ENCODE peak calls at places on chromosomes 7 and 10, in seven cellular contexts. I is CD8-positive, alpha-beta memory T cell; J is cardiac fibroblast; Q is cardiac muscle cell; Y is kidney epithelial cell; O is AG10803; A is SJSA1. P is an unnamed sample.

GRCh38 chr7:111147708-111148107 is 56.8 kb downstream of the LRRN3 start:
- DNase-seq in I (no peak), J (no peak), Q (no peak), Y (no peak), O (no peak), A (no peak), P (no peak)

GRCh38 chr7:107427462-107427861 is 42.4 kb upstream of the GPR22 start:
- DNase-seq in I (no peak), J (no peak), Q (no peak), Y (no peak), O (no peak), A (no peak), P (no peak)

GRCh38 chr10:110746254-110746826 is 102.2 kb downstream of the RBM20 start:
- DNase-seq in I (peak), J (peak), Q (peak), Y (no peak), O (peak), A (peak), P (no peak)

GRCh38 chr7:48680996-48681395 is 243.4 kb upstream of the CDC14C start:
- DNase-seq in I (no peak), J (no peak), Q (no peak), Y (peak), O (no peak), A (no peak), P (no peak)

GRCh38 chr10:53808677-53809076 is 992.4 kb downstream of the PCDH15 start:
- DNase-seq in I (no peak), J (no peak), Q (no peak), Y (no peak), O (no peak), A (no peak), P (no peak)

GRCh38 chr7:148727501-148728278 is 29.0 kb downstream of the CUL1 start:
- DNase-seq in I (no peak), J (no peak), Q (no peak), Y (no peak), O (no peak), A (no peak), P (no peak)

GRCh38 chr10:132885451-132886210 is 56.7 kb downstream of the CFAP46 start:
- DNase-seq in I (no peak), J (no peak), Q (no peak), Y (no peak), O (no peak), A (no peak), P (peak)

GRCh38 chr10:57964371-57964770 is 303.3 kb downstream of the IPMK start:
- DNase-seq in I (no peak), J (peak), Q (peak), Y (peak), O (peak), A (no peak), P (no peak)

GRCh38 chr7:665751-666453 is 60.6 kb upstream of the DNAAF5 start:
- DNase-seq in I (no peak), J (peak), Q (peak), Y (no peak), O (peak), A (no peak), P (no peak)

GRCh38 chr7:143367972-143368371 is 5.5 kb upstream of the FAM131B start:
- DNase-seq in I (no peak), J (peak), Q (no peak), Y (peak), O (no peak), A (no peak), P (peak)
- H3K4me3 ChIP-seq in I (no peak), J (no peak), Q (no peak), Y (no peak), O (no peak), A (no peak), P (no peak)

DNA sequence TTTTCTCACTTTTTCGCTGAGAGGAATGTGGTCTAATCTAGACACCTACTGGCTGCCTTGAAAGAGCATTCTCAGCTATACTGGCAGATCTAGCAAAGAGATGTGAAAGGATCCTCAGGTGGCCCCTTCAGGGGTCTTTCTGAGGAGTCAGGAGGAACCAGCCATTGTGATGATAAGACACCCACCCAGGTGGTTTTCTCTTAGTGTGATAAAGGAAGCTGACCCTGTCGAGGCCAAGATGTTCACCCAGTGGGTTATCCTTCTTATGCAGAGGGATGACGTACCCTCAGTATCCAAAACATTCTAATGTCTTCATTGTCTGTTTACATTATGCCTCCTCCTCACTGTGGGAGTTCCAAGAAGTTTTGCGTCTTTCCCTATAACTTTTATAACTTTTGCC is 98.3 kb upstream of the LRGUK start:
- DNase-seq in I (no peak), J (no peak), Q (no peak), Y (no peak), O (no peak), A (no peak), P (no peak)
- H3K4me3 ChIP-seq in I (no peak), J (no peak), Q (no peak), Y (no peak), O (no peak), A (no peak), P (no peak)

DNA sequence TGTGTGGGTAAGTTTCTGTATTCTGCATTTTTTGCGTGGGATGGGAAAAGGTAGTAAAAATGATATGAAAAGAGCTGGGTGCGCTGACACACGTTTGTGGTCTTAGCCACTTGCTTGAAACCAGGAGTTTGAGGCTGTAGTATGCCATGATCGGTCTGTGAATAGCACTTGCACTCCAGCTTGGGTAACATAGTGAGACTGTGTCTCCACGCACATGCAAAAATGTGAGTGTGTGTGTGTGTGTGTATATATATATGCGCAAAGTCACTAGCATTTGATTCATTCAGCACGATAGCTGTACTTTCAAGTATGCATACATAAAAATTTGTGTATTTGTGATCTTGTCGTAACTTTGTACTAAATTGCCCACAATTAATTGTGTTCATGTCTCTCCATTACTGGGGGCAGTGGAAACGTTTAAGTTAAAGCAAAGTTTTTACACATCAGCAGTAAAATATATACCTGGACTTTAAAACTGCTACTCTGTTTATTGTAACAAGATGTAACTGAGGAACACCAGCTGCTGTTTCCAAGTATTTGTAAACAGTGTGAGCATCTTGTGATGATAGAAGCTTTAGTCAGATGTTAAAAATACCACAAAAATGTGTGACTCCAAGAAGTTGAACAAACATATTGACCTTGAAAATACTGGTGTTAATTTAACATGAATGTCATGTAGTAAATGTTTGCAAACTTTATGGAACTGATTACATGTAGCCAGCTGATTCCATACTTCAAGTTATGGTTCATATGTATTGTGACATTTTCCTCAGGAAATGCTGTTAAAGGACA is 1.6 kb downstream of the ZRANB1 start:
- DNase-seq in I (no peak), J (peak), Q (peak), Y (peak), O (peak), A (peak), P (no peak)
- H3K4me3 ChIP-seq in I (no peak), J (no peak), Q (no peak), Y (no peak), O (no peak), A (no peak), P (no peak)

DNA sequence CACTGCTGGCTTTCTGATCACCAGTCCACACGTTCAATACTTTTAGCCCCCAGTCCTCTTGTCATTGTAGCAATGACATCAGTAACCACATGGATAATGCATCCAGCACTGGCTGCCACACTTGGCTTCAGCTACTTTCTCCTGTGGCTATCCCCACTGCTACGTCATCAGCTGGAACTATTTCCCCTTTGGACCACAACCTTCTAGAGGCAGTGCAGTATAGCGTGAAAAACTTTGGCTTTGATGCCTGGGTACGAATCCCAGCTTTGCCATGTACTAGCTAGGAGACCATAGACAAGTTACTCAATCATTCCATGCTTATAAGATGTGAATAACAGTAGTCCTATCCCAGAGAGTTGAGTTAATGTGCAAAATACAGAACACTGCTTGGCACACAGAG is 63.2 kb downstream of the CCDC3 start:
- DNase-seq in I (no peak), J (no peak), Q (no peak), Y (no peak), O (no peak), A (no peak), P (no peak)
- H3K4me3 ChIP-seq in I (no peak), J (no peak), Q (no peak), Y (no peak), O (no peak), A (no peak), P (no peak)

GRCh38 chr10:62636825-62637248 is 167.7 kb upstream of the ADO start:
- DNase-seq in I (no peak), J (peak), Q (peak), Y (no peak), O (no peak), A (peak), P (no peak)
- H3K4me3 ChIP-seq in I (peak), J (no peak), Q (no peak), Y (no peak), O (peak), A (peak), P (no peak)

GRCh38 chr10:124619195-124619594 is 125.0 kb downstream of the FAM53B start:
- DNase-seq in I (peak), J (no peak), Q (no peak), Y (no peak), O (no peak), A (no peak), P (no peak)
- H3K4me3 ChIP-seq in I (no peak), J (no peak), Q (no peak), Y (no peak), O (no peak), A (no peak), P (no peak)

DNA sequence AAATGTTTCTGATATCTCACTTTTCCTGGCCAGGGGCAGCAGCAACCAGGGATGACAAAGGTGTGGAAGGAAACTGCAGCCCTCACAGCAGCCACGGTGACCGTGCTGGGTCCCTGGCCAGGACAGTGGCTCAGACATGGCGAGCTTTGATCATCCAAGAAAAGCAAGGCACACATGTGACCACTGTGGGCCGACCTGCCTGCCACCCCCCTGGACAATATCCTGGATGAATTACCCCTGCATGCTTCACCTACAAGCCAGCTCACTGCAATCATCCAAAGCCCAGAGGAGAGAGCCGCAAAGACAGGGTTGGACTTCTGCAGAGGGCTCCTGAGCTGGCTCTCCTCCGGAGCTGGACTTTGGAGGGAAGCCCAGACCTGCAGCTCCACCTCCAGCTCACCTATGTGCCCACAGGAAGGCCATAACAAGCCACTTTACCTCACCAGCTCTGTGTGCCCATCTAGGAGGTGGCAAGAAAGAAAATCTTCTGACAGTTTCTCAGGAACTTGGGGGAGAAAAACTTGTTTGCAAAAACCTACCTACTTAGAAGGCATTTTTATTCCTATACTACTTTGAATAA is 2.7 kb downstream of the CHST15 start:
- DNase-seq in I (no peak), J (no peak), Q (no peak), Y (no peak), O (no peak), A (no peak), P (no peak)
- H3K4me3 ChIP-seq in I (no peak), J (no peak), Q (no peak), Y (no peak), O (no peak), A (no peak), P (no peak)

GRCh38 chr7:143117395-143117794 is 14.5 kb upstream of the PIP start:
- DNase-seq in I (no peak), J (no peak), Q (no peak), Y (no peak), O (no peak), A (no peak), P (no peak)

GRCh38 chr7:143126146-143126545 is 5.7 kb upstream of the PIP start:
- DNase-seq in I (no peak), J (peak), Q (peak), Y (no peak), O (peak), A (peak), P (no peak)

DNA sequence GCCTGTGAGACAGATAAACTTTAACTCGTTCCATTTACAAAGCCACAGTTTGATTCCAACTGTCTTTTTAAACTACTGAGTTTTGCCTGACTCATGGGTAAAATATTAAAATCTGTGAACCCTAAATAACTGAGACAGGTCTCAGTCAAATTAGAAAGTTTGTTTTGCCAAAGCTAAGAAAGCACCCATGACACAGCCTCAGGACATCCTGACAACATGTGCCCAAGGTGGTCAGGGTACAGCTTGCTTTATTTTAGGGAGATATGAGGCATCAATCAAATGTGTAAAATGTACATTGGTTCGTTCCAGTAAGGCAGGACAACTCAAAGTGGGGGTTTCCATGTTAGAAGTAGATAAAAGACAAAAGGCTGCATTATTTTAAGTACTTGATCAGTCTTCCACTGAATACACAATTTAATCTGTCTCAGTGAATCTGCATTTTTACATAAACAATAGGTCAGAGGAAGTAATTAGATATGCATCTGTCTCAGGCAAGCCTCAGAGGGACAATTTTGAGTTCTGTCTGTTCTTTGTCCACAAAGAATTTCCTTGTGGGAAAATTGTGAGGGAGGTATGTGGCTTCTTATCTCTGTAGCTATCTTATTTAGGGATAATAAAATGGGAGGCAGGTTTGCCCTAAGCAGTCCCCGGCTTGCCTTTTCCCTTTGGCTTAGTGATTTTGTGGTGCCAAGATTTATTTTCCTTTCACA is 11.0 kb upstream of the PIP start:
- DNase-seq in I (no peak), J (no peak), Q (no peak), Y (no peak), O (no peak), A (peak), P (no peak)
- H3K4me3 ChIP-seq in I (no peak), J (no peak), Q (no peak), Y (no peak), O (no peak), A (no peak), P (no peak)

GRCh38 chr10:78756604-78757442 is 311.9 kb upstream of the ZMIZ1 start:
- DNase-seq in I (no peak), J (peak), Q (peak), Y (peak), O (peak), A (peak), P (peak)
- H3K4me3 ChIP-seq in I (no peak), J (no peak), Q (no peak), Y (no peak), O (no peak), A (no peak), P (no peak)

P was measured in aorta.